ENCODE peak calls at places on chromosomes 16 and 17, in four cellular contexts. E, A, H and D are unnamed samples.

GRCh38 chr16:1638757-1639156 is 26.6 kb downstream of the CRAMP1 start:
- DNase-seq in H (no peak), E (no peak), A (no peak), D (no peak)

GRCh38 chr17:77391668-77392375 is 251.1 kb downstream of the SEC14L1 start:
- DNase-seq in A (no peak), E (peak; percentile 90), H (peak; percentile 90), D (peak; percentile 96)

GRCh38 chr17:8192070-8192815 is 2.3 kb upstream of the BORCS6 start:
- DNase-seq in A (peak; percentile 86), E (peak; percentile 93), H (peak; percentile 93), D (no peak)

GRCh38 chr16:88719267-88719932 is 13.1 kb downstream of the CTU2 start:
- DNase-seq in E (no peak), A (no peak), H (no peak), D (no peak)

GRCh38 chr16:55073830-55074229 is 143.2 kb downstream of the IRX5 start:
- DNase-seq in E (no peak), A (no peak), H (no peak), D (no peak)

GRCh38 chr17:21272881-21273839 is 11.4 kb upstream of the MAP2K3 start:
- DNase-seq in E (no peak), H (no peak), A (no peak), D (no peak)

GRCh38 chr17:18933102-18934058 is 18.6 kb upstream of the SLC5A10 start:
- DNase-seq in A (no peak), H (no peak), E (no peak), D (no peak)

GRCh38 chr17:50134206-50135110 is 4.5 kb upstream of the SAMD14 start:
- DNase-seq in A (no peak), E (no peak), H (no peak), D (no peak)

GRCh38 chr16:87790278-87791023 is 24.7 kb upstream of the KLHDC4 start:
- DNase-seq in H (no peak), A (no peak), E (no peak), D (no peak)

GRCh38 chr16:85384831-85385462 is 228.2 kb upstream of the GSE1 start:
- DNase-seq in A (no peak), E (no peak), H (no peak), D (no peak)

GRCh38 chr16:50547340-50547865 is 793 bp upstream of the NKD1 start:
- DNase-seq in H (no peak), A (no peak), E (peak; percentile 10), D (no peak)

GRCh38 chr16:67542464-67542863 is 13.8 kb downstream of the RIPOR1 start:
- DNase-seq in E (peak; percentile 68), H (peak; percentile 79), A (no peak), D (no peak)

GRCh38 chr17:67602974-67603373 is 114.8 kb upstream of the NOL11 start:
- DNase-seq in H (peak; percentile 49), A (no peak), E (peak; percentile 49), D (no peak)

GRCh38 chr17:36880506-36880905 is 56.8 kb upstream of the LHX1 start:
- DNase-seq in A (no peak), H (no peak), E (no peak), D (no peak)

GRCh38 chr17:70037498-70037897 is 37.5 kb upstream of the KCNJ16 start:
- DNase-seq in E (no peak), A (no peak), H (no peak), D (no peak)

GRCh38 chr17:27950995-27951394 is 57.8 kb upstream of the LYRM9 start:
- DNase-seq in A (no peak), H (no peak), E (no peak), D (no peak)

GRCh38 chr17:81539961-81540675 is 11.9 kb downstream of the FSCN2 start:
- DNase-seq in E (no peak), H (no peak), A (no peak), D (no peak)

GRCh38 chr17:50768348-50768761 is 1.0 kb upstream of the ANKRD40CL start:
- DNase-seq in A (no peak), H (no peak), E (no peak), D (no peak)

GRCh38 chr17:35129973-35130351 is 8.5 kb downstream of the FNDC8 start:
- DNase-seq in A (no peak), H (no peak), E (no peak), D (no peak)

GRCh38 chr16:30958164-30959083 is 870 bp downstream of the SETD1A start:
- DNase-seq in H (peak; percentile 51), E (peak; percentile 57), A (no peak), D (no peak)

GRCh38 chr16:270381-271255 is 5.1 kb downstream of the RGS11 start:
- DNase-seq in E (no peak), H (no peak), A (no peak), D (no peak)

GRCh38 chr17:14904406-14904805 is 360.7 kb downstream of the PMP22 start:
- DNase-seq in A (no peak), E (peak; percentile 11), H (peak; percentile 9), D (no peak)

GRCh38 chr17:48972749-48973097 is 4.3 kb upstream of the GIP start:
- DNase-seq in E (no peak), H (no peak), A (no peak), D (no peak)

GRCh38 chr16:8730335-8730915 is 56.0 kb downstream of the ABAT start:
- DNase-seq in A (no peak), E (no peak), H (no peak), D (no peak)

GRCh38 chr17:49565948-49566491 is 9.7 kb upstream of the NXPH3 start:
- DNase-seq in E (peak; percentile 74), A (no peak), H (peak; percentile 69), D (no peak)

GRCh38 chr17:921161-921560 is 58.4 kb downstream of the NXN start:
- DNase-seq in A (no peak), E (peak; percentile 47), H (no peak), D (no peak)

GRCh38 chr17:15744885-15745284 is 12.8 kb downstream of the TBC1D26 start:
- DNase-seq in A (no peak), H (no peak), E (no peak), D (no peak)

GRCh38 chr17:28973414-28973813 is 22.1 kb upstream of the PHF12 start:
- DNase-seq in E (peak; percentile 84), H (peak; percentile 58), A (no peak), D (no peak)

GRCh38 chr16:87338155-87338765 is 21.1 kb upstream of the C16orf95 start:
- DNase-seq in A (no peak), E (no peak), H (no peak), D (no peak)

GRCh38 chr17:74842146-74842598 is 17.5 kb downstream of the GRIN2C start:
- DNase-seq in E (peak; percentile 7), H (no peak), A (no peak), D (no peak)

GRCh38 chr16:50548659-50549560 is 714 bp downstream of the NKD1 start:
- DNase-seq in E (peak; percentile 18), H (peak; percentile 6), A (no peak), D (no peak)

GRCh38 chr17:4881761-4882555 is 17.4 kb upstream of the C17orf107 start:
- DNase-seq in A (no peak), H (peak; percentile 46), E (peak; percentile 45), D (no peak)

GRCh38 chr17:80103061-80103481 is 1.7 kb downstream of the GAA start:
- DNase-seq in A (no peak), H (no peak), E (no peak), D (no peak)
- H3K4me3 ChIP-seq in A (peak overlapping the region; percentile 87), H (no peak overlapping the region), E (no peak overlapping the region), D (no peak overlapping the region)

DNA sequence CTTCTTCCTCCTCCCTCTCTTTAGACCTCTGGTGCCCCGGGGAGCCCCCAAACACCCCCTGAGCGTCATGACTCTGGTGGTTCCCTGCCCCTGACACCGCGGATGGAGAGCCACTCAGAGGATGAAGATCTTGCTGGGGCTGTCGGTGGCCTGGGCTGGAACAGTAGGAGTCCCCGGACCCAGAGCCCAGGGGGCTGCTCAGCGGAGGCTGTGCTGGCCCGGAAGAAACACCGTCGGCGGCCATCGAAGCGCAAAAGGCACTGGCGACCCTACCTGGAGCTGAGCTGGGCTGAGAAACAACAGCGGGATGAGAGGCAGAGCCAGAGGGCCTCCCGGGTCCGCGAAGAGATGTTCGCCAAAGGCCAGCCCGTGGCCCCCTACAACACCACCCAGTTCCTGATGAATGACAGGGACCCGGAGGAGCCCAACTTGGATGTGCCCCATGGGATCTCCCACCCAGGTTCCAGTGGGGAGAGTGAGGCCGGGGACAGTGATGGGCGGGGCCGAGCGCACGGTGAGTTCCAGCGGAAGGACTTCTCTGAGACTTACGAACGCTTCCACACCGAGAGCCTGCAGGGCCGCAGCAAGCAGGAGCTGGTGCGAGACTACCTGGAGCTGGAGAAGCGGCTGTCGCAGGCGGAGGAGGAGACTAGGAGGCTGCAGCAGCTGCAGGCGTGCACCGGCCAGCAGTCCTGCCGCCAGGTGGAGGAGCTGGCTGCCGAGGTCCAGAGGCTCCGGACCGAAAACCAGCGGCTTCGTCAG is 7.5 kb downstream of the HEXIM2 start:
- DNase-seq in E (no peak), H (no peak), A (no peak), D (no peak)
- H3K4me3 ChIP-seq in E (no peak overlapping the region), H (no peak overlapping the region), A (no peak overlapping the region), D (no peak overlapping the region)

DNA sequence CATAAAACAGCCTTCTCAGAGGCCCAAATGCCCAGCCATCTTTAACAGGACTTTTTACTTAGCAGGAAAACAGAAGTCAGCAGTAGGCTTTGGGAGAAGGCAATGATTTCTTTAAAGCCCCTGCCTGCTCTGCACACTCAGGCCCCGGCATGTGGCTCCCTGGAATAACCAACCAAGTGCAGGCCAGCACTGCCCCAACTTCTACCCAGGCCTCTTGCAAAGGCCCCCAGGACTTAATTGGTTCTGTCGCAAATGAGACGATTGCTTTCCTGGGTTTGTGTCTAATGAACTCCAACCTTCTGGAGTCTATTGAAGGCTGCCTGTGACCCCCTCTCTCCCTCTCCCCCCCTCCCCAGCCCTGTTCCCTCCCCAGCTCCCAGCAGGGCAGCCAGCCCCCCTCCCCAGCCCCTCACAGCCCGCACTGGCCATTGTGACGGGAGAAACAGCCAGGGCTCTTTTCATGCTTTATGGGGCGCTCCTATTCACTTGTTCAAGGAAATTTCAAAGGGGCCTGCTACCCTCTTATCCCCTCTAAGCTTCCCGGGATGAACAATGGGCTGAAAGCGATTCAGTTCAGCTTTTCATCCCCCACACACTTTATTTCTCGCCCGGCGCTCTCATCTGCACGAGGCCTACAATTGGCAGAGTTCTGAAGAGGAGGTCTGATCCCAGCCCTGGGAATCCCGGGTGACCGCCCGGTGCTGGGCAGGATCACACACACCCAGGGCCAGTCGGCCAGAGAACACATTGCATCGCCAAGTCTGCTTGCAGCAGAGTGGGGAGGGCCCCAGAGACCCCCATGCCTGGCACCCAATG is 15.5 kb downstream of the AXIN2 start:
- DNase-seq in H (no peak), E (no peak), A (no peak), D (no peak)
- H3K4me3 ChIP-seq in H (no peak overlapping the region), E (no peak overlapping the region), A (no peak overlapping the region), D (no peak overlapping the region)

DNA sequence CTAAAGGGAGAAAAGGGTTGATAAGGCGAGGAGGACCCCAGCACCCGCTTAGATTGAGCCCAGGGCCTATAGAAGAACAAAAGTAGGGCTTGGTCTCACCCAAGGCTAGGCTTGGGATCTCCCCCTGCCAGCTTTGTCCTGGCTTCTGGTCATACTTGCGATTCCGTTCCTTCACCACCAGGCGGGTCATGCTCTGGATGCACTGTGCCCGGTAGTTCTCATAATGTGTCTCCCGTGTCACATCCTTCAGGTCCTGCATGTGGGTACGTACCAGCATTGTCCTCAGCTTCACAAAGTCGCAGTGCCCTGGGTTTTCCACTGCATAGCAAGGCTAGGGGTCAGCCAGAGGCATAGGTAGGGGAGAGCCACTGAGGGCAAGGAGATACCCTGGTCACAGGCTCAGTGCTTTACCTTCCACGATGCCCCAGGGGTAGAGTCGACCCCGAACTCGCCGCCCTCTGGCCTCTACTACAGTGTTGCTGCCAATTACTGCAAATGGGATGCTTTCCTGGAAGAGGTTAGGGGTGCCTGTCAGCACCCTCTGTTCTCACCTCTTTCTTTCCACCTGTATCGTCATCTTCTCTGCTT is 6.5 kb upstream of the MTMR4 start:
- DNase-seq in H (peak; percentile 34), A (no peak), E (peak; percentile 43), D (no peak)
- H3K4me3 ChIP-seq in H (no peak overlapping the region), A (no peak overlapping the region), E (no peak overlapping the region), D (no peak overlapping the region)

GRCh38 chr16:79089735-79090284 is 510.7 kb downstream of the MAF start:
- DNase-seq in H (no peak), A (no peak), E (no peak), D (no peak)
- H3K4me3 ChIP-seq in H (no peak overlapping the region), A (no peak overlapping the region), E (no peak overlapping the region), D (no peak overlapping the region)